ENCODE peak calls at places on chromosomes 7 and 10, in nine cellular contexts. I is mammary epithelial cell, S is hepatocyte, Q is H1, H is fibroblast of lung, X is HCT116, M is SK-N-SH, E is A549, F is PC-9. G is an unnamed sample.

GRCh38 chr10:1739751-1740150 is 2.4 kb upstream of the ADARB2 start:
- DNase-seq in X (no peak), F (no peak), S (no peak), I (no peak), Q (no peak), H (no peak), E (no peak), M (no peak), G (no peak)

GRCh38 chr10:79069325-79070090 is 742 bp downstream of the ZMIZ1 start:
- DNase-seq in E (peak), Q (no peak), H (peak), F (no peak), X (no peak), S (peak), I (peak), M (peak), G (no peak)

GRCh38 chr10:120098242-120098930 is 205.9 kb downstream of the SEC23IP start:
- DNase-seq in I (no peak), Q (no peak), F (no peak), H (no peak), X (no peak), M (peak), S (no peak), E (no peak), G (no peak)

GRCh38 chr10:90133606-90134005 is 432.2 kb downstream of the KIF20B start:
- DNase-seq in H (no peak), X (no peak), E (no peak), Q (no peak), M (no peak), I (no peak), F (no peak), S (no peak), G (no peak)

GRCh38 chr7:45869426-45869825 is 3.5 kb downstream of the CCDC201 start:
- DNase-seq in E (no peak), M (no peak), I (no peak), F (peak), X (no peak), Q (no peak), S (no peak), H (peak), G (peak)

GRCh38 chr7:49187543-49188268 is 263.4 kb downstream of the CDC14C start:
- DNase-seq in M (no peak), H (no peak), F (no peak), Q (no peak), I (no peak), S (no peak), X (no peak), E (no peak), G (no peak)

GRCh38 chr10:73591935-73592699 is 975 bp upstream of the USP54 start:
- DNase-seq in F (peak), M (peak), Q (peak), I (peak), E (peak), S (peak), H (peak), X (peak), G (no peak)

GRCh38 chr7:83936056-83936703 is 258.4 kb downstream of the SEMA3A start:
- DNase-seq in S (peak), I (peak), X (peak), H (peak), Q (peak), F (peak), E (peak), M (peak), G (peak)

GRCh38 chr7:50952544-50952943 is 169.8 kb upstream of the GRB10 start:
- DNase-seq in M (no peak), X (no peak), Q (no peak), F (no peak), E (no peak), H (no peak), S (no peak), I (no peak), G (no peak)

GRCh38 chr10:116063107-116063506 is 209.9 kb downstream of the GFRA1 start:
- DNase-seq in I (no peak), E (no peak), H (no peak), M (no peak), X (no peak), S (no peak), Q (no peak), F (no peak), G (no peak)

GRCh38 chr10:93073539-93074136 is at the start of gene CYP26A1:
- DNase-seq in X (no peak), M (peak), S (no peak), I (peak), E (peak), H (no peak), F (no peak), Q (no peak), G (peak)

GRCh38 chr7:116963234-116963633 is 9.9 kb downstream of the ST7 start:
- DNase-seq in I (no peak), H (no peak), Q (no peak), E (no peak), X (no peak), S (no peak), F (no peak), M (no peak), G (no peak)

GRCh38 chr7:114085592-114086490 is 167.0 kb upstream of the PPP1R3A start:
- DNase-seq in S (peak), H (peak), X (peak), E (peak), I (peak), Q (peak), F (peak), M (peak), G (peak)

GRCh38 chr7:44309271-44310091 is 15.9 kb downstream of the CAMK2B start:
- DNase-seq in F (no peak), Q (no peak), H (peak), S (peak), I (no peak), X (no peak), M (peak), E (no peak), G (peak)

GRCh38 chr10:78784454-78785414 is 284.0 kb upstream of the ZMIZ1 start:
- DNase-seq in S (no peak), I (no peak), F (no peak), X (no peak), H (no peak), E (no peak), M (no peak), Q (no peak), G (no peak)

GRCh38 chr10:6647811-6648526 is 67.9 kb upstream of the PRKCQ start:
- DNase-seq in M (peak), F (no peak), Q (peak), I (peak), H (peak), X (peak), E (peak), S (peak), G (peak)

GRCh38 chr7:142549007-142549406 is 200.3 kb upstream of the PRSS1 start:
- DNase-seq in E (no peak), M (no peak), X (no peak), F (no peak), S (no peak), I (peak), Q (no peak), H (peak), G (no peak)

GRCh38 chr7:143299840-143300239 is 11.7 kb downstream of the CASP2 start:
- DNase-seq in M (peak), H (peak), S (peak), X (peak), F (no peak), Q (no peak), I (no peak), E (peak), G (peak)

GRCh38 chr7:105932835-105933477 is 30.1 kb upstream of the CDHR3 start:
- DNase-seq in I (peak), M (no peak), Q (no peak), F (no peak), E (no peak), H (peak), S (no peak), X (no peak), G (no peak)

GRCh38 chr10:63554666-63555065 is 33.5 kb downstream of the REEP3 start:
- DNase-seq in M (no peak), E (peak), X (peak), S (no peak), F (peak), H (peak), I (peak), Q (no peak), G (no peak)

GRCh38 chr10:63555330-63555729 is 34.1 kb downstream of the REEP3 start:
- DNase-seq in I (no peak), X (no peak), M (no peak), F (no peak), S (no peak), Q (no peak), H (no peak), E (no peak), G (no peak)

GRCh38 chr10:63553473-63553872 is 32.3 kb downstream of the REEP3 start:
- DNase-seq in S (no peak), E (no peak), M (no peak), F (no peak), H (no peak), I (no peak), X (peak), Q (no peak), G (no peak)

GRCh38 chr10:63549810-63550209 is 28.6 kb downstream of the REEP3 start:
- DNase-seq in S (no peak), X (no peak), Q (no peak), F (no peak), E (no peak), I (no peak), H (no peak), M (no peak), G (no peak)

DNA sequence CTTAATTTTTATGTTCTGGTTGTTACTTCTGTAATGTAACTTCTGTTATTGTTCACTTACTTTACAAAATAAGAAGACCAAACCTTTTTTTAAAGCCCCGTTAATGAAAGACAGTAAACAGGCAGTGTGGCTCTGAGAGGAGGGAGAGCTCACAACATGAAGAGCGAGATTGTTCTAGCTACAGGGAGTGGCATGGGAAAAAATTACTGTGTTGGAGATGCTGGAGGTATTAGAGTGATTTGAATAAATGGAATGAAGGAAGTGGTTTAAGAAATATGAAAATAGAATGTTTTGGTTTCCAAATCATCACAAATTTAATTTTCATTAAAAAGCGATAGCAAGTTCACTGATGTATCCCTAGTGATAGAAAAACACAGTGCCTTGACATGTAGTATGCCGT is 31.8 kb downstream of the REEP3 start:
- DNase-seq in S (no peak), E (no peak), I (peak), X (peak), M (no peak), F (peak), Q (no peak), H (peak), G (peak)
- H3K4me2 ChIP-seq in S (no peak), E (peak), I (peak), X (peak), M (peak), F (peak), Q (no peak), H (peak), G (no peak)

GRCh38 chr10:96576277-96576980 is 10.4 kb downstream of the TM9SF3 start:
- DNase-seq in Q (no peak), X (no peak), E (no peak), M (no peak), I (no peak), F (no peak), H (no peak), S (no peak), G (no peak)

GRCh38 chr10:96579133-96579532 is 7.7 kb downstream of the TM9SF3 start:
- DNase-seq in X (no peak), M (no peak), S (no peak), H (no peak), F (no peak), Q (no peak), E (no peak), I (no peak), G (no peak)

GRCh38 chr10:96578633-96579032 is 8.2 kb downstream of the TM9SF3 start:
- DNase-seq in Q (no peak), S (no peak), E (no peak), I (no peak), F (no peak), X (no peak), M (no peak), H (no peak), G (no peak)

GRCh38 chr10:96578022-96578421 is 8.8 kb downstream of the TM9SF3 start:
- DNase-seq in I (no peak), S (no peak), F (no peak), H (no peak), E (no peak), Q (no peak), M (no peak), X (no peak), G (no peak)

DNA sequence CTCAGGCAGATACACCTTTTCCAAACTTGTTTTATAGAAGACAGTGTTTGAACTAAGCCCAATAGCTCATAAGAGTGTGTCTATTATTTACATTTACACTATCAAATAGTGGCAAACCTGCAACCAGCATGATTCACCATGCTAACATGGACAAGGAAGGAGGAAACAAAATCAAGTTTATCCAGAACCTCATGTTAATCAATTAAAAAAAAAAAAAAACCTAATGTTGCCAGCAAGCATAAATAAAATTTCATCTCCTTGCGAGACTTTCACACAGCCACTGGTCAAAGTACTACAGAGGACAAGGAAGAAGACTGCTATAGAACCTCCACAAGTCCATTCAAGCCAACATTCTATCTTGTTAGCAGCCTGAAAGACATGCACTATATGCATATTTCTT is 9.8 kb downstream of the TM9SF3 start:
- DNase-seq in I (no peak), X (no peak), Q (no peak), E (no peak), M (no peak), S (no peak), H (no peak), F (peak), G (no peak)
- H3K4me2 ChIP-seq in I (no peak), X (no peak), Q (no peak), E (peak), M (no peak), S (peak), H (no peak), F (peak), G (no peak)

GRCh38 chr10:5288359-5288758 is 76.4 kb upstream of the UCN3 start:
- DNase-seq in M (no peak), H (no peak), F (no peak), S (no peak), X (no peak), E (no peak), Q (no peak), I (no peak), G (no peak)

GRCh38 chr10:5293691-5294550 is 70.8 kb upstream of the UCN3 start:
- DNase-seq in F (no peak), M (peak), Q (peak), S (peak), H (peak), E (peak), I (peak), X (peak), G (no peak)

GRCh38 chr10:5297466-5297865 is 67.3 kb upstream of the UCN3 start:
- DNase-seq in Q (no peak), X (no peak), M (no peak), F (no peak), E (no peak), S (no peak), I (peak), H (no peak), G (no peak)

GRCh38 chr10:5291501-5292195 is 73.1 kb upstream of the UCN3 start:
- DNase-seq in I (peak), E (peak), X (peak), H (peak), Q (no peak), M (no peak), F (peak), S (peak), G (peak)

DNA sequence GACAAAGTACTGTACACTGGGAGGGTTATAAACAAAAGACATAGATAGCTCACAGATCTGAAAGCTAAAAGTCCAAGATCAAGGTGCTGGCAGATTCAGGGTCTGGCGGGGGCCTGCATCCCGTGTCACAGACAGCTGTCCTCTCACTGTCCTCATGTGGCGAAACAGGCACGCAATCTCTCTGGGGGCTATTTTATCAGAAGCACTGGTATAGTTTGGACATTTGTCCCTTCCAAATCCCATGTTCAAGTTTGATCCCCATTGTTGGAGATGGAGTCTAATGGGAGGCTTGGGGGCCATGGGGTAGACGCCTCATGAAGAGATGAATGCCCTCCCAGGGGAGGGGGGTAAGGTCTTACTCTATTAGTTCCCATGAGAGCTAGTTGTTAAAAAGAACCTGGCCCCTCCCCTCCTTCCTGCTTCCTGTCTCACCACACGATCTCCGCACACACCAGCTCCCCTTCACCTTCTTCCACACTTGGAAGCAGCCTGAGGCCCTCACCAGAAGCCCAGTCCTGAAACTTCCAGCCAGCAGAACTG is 72.5 kb upstream of the UCN3 start:
- DNase-seq in E (no peak), M (no peak), F (no peak), S (no peak), I (no peak), H (no peak), X (no peak), Q (no peak), G (no peak)
- H3K4me2 ChIP-seq in E (peak), M (no peak), F (peak), S (peak), I (peak), H (peak), X (peak), Q (no peak), G (no peak)

DNA sequence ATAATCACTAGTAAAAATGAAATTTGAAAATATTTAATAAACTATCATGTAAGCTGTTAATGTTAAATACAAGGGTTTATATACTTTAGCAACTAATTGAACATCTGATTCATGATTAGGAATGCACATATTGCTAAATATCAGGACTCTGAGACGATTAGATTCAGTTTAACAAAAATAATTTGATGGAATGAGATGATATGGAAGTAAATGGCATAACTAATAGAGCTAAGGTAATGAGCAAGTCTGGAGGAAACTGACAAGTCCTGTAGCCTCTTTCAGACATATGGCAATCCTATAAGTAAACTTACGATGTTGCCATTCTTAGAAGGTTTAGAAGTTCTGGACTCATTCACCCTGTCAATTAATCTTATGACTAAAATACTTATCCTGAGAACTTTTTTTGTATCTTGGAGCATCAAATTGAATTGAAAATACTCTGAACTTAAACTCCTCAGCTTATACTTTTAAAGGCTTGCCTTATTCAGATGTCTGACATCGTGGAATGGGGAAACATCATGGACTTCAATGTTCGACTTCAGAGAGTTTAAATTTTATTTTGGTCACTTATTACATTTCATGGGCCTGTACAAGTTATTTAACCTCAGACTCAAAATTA is 294.9 kb upstream of the DGKB start:
- DNase-seq in X (no peak), S (no peak), F (no peak), E (no peak), M (no peak), H (peak), I (no peak), Q (no peak), G (no peak)
- H3K4me2 ChIP-seq in X (peak), S (no peak), F (no peak), E (no peak), M (peak), H (no peak), I (no peak), Q (no peak), G (no peak)

GRCh38 chr7:134462337-134462925 is 3.5 kb upstream of the AKR1B1 start:
- DNase-seq in S (no peak), M (no peak), F (peak), Q (no peak), E (peak), H (peak), X (no peak), I (peak), G (peak)

GRCh38 chr7:134458341-134458805 is 527 bp downstream of the AKR1B1 start:
- DNase-seq in S (peak), M (peak), I (peak), H (peak), E (peak), F (peak), X (no peak), Q (no peak), G (peak)

GRCh38 chr7:134458806-134459698 is at the start of gene AKR1B1:
- DNase-seq in Q (peak), E (peak), F (peak), H (peak), M (peak), S (peak), X (peak), I (peak), G (peak)

GRCh38 chr7:134461921-134462320 is 3.0 kb upstream of the AKR1B1 start:
- DNase-seq in M (no peak), E (no peak), S (no peak), Q (no peak), F (no peak), H (no peak), X (no peak), I (no peak), G (no peak)

GRCh38 chr7:134460000-134460399 is 1.1 kb upstream of the AKR1B1 start:
- DNase-seq in Q (no peak), I (peak), H (no peak), S (no peak), X (no peak), F (peak), M (no peak), E (peak), G (peak)
- H3K4me2 ChIP-seq in Q (no peak), I (no peak), H (no peak), S (peak), X (peak), F (peak), M (no peak), E (peak), G (no peak)

GRCh38 chr7:96861-97260 is 95.5 kb upstream of the FAM20C start:
- DNase-seq in M (no peak), H (no peak), S (no peak), I (no peak), E (no peak), X (no peak), Q (peak), F (no peak), G (no peak)

GRCh38 chr7:95180-95862 is 97.0 kb upstream of the FAM20C start:
- DNase-seq in M (no peak), Q (no peak), I (peak), H (peak), F (peak), S (no peak), X (no peak), E (no peak), G (peak)

GRCh38 chr7:95863-96260 is 96.5 kb upstream of the FAM20C start:
- DNase-seq in I (no peak), Q (no peak), M (no peak), H (peak), E (no peak), F (no peak), S (no peak), X (no peak), G (peak)

GRCh38 chr7:94251-94801 is 98.0 kb upstream of the FAM20C start:
- DNase-seq in X (no peak), E (no peak), Q (no peak), M (no peak), F (no peak), S (no peak), H (no peak), I (no peak), G (no peak)

GRCh38 chr7:97442-97841 is 94.9 kb upstream of the FAM20C start:
- DNase-seq in F (no peak), Q (no peak), I (no peak), X (no peak), M (no peak), S (no peak), H (no peak), E (no peak), G (no peak)
- H3K4me2 ChIP-seq in F (no peak), Q (peak), I (no peak), X (no peak), M (no peak), S (no peak), H (no peak), E (no peak), G (no peak)

DNA sequence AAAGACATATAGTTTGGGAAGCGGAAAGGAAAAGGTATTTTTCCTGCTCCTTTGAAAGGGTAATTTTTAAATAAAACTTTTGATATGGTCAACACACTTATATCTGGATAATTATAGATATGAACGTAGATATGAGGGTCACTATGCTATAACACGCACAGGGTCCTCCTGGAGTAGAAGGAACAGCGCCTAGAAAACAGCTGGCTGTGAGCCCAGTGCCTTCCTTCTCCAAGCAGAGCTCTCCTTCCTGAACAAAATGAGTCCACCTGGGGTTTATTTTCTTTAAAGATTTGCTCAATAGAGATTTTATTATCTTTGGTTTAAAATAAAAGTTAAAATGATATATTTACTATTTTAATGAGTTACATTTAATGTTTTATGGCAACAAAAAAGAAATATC is 13.1 kb downstream of the STEAP1 start:
- DNase-seq in X (no peak), I (no peak), H (no peak), M (no peak), F (no peak), Q (no peak), E (no peak), S (no peak), G (no peak)
- H3K4me2 ChIP-seq in X (no peak), I (no peak), H (no peak), M (no peak), F (no peak), Q (no peak), E (no peak), S (no peak), G (no peak)

G was measured in trophoblast cell.